ENCODE peak calls at places on chromosomes 2 and 18, in seven cellular contexts. Y, N, U, Z, Q, G and B are unnamed samples.

GRCh38 chr2:99297990-99298389 is 3.0 kb downstream of the LYG1 start:
- DNase-seq in Y (no peak), N (no peak), U (no peak), Z (no peak), Q (no peak), G (no peak), B (no peak)

GRCh38 chr2:22999951-23000350 is 385.0 kb upstream of the KLHL29 start:
- DNase-seq in Y (no peak), N (no peak), U (no peak), Z (no peak), Q (no peak), G (no peak), B (no peak)

GRCh38 chr2:22055784-22056620 is 932.2 kb downstream of the TDRD15 start:
- DNase-seq in Y (no peak), N (peak), U (no peak), Z (no peak), Q (no peak), G (no peak), B (no peak)

GRCh38 chr2:109440507-109441156 is 173.1 kb downstream of the SEPTIN10 start:
- DNase-seq in Y (no peak), N (no peak), U (no peak), Z (no peak), Q (no peak), G (no peak), B (no peak)

GRCh38 chr2:22850310-22850709 is 534.7 kb upstream of the KLHL29 start:
- DNase-seq in Y (no peak), N (no peak), U (no peak), Z (no peak), Q (no peak), G (no peak), B (no peak)

GRCh38 chr2:166764216-166764615 is 124.1 kb upstream of the XIRP2 start:
- DNase-seq in Y (no peak), N (no peak), U (no peak), Z (no peak), Q (no peak), G (no peak), B (no peak)

GRCh38 chr2:192333642-192334041 is 138.9 kb upstream of the TMEFF2 start:
- DNase-seq in Y (no peak), N (no peak), U (no peak), Z (no peak), Q (no peak), G (no peak), B (no peak)

GRCh38 chr2:45932278-45932975 is 281.0 kb downstream of the PRKCE start:
- DNase-seq in Y (no peak), N (no peak), U (no peak), Z (no peak), Q (no peak), G (no peak), B (no peak)

GRCh38 chr2:196066794-196067382 is 1.7 kb downstream of the DNAH7 start:
- DNase-seq in Y (peak), N (no peak), U (no peak), Z (peak), Q (peak), G (no peak), B (peak)

GRCh38 chr2:72144412-72144745 is 3.3 kb downstream of the CYP26B1 start:
- DNase-seq in Y (no peak), N (no peak), U (no peak), Z (no peak), Q (no peak), G (no peak), B (no peak)

GRCh38 chr2:42298132-42298531 is 62.9 kb downstream of the COX7A2L start:
- DNase-seq in Y (no peak), N (no peak), U (no peak), Z (no peak), Q (no peak), G (no peak), B (no peak)

GRCh38 chr2:166960702-166961101 is 72.4 kb downstream of the XIRP2 start:
- DNase-seq in Y (no peak), N (no peak), U (no peak), Z (no peak), Q (no peak), G (no peak), B (no peak)

GRCh38 chr2:205375453-205375852 is 306.8 kb upstream of the NRP2 start:
- DNase-seq in Y (no peak), N (no peak), U (no peak), Z (no peak), Q (no peak), G (no peak), B (no peak)

GRCh38 chr18:49017813-49018552 is 67.2 kb upstream of the SMAD7 start:
- DNase-seq in Y (no peak), N (no peak), U (peak), Z (no peak), Q (peak), G (no peak), B (no peak)

GRCh38 chr2:196174424-196174823 is 3.0 kb upstream of the STK17B start:
- DNase-seq in Y (no peak), N (no peak), U (peak), Z (no peak), Q (no peak), G (no peak), B (no peak)

GRCh38 chr2:206565666-206566065 is 76.6 kb upstream of the FAM237A start:
- DNase-seq in Y (no peak), N (no peak), U (no peak), Z (no peak), Q (no peak), G (no peak), B (no peak)

GRCh38 chr2:189874571-189875320 is 90.5 kb downstream of the PMS1 start:
- DNase-seq in Y (no peak), N (no peak), U (no peak), Z (no peak), Q (no peak), G (no peak), B (no peak)

GRCh38 chr2:169860149-169860548 is 32.9 kb downstream of the UBR3 start:
- DNase-seq in Y (peak), N (no peak), U (no peak), Z (no peak), Q (no peak), G (no peak), B (no peak)

GRCh38 chr18:58314284-58314683 is 270.3 kb downstream of the NEDD4L start:
- DNase-seq in Y (peak), N (peak), U (no peak), Z (peak), Q (no peak), G (no peak), B (no peak)

GRCh38 chr2:238114331-238114841 is 14.2 kb downstream of the ESPNL start:
- DNase-seq in Y (peak), N (no peak), U (no peak), Z (no peak), Q (no peak), G (no peak), B (no peak)

GRCh38 chr2:23620841-23621341 is 235.9 kb downstream of the KLHL29 start:
- DNase-seq in Y (no peak), N (no peak), U (no peak), Z (no peak), Q (peak), G (no peak), B (no peak)

GRCh38 chr2:204691911-204692510 is 146.7 kb downstream of the PARD3B start:
- DNase-seq in Y (peak), N (peak), U (no peak), Z (peak), Q (peak), G (no peak), B (peak)

DNA sequence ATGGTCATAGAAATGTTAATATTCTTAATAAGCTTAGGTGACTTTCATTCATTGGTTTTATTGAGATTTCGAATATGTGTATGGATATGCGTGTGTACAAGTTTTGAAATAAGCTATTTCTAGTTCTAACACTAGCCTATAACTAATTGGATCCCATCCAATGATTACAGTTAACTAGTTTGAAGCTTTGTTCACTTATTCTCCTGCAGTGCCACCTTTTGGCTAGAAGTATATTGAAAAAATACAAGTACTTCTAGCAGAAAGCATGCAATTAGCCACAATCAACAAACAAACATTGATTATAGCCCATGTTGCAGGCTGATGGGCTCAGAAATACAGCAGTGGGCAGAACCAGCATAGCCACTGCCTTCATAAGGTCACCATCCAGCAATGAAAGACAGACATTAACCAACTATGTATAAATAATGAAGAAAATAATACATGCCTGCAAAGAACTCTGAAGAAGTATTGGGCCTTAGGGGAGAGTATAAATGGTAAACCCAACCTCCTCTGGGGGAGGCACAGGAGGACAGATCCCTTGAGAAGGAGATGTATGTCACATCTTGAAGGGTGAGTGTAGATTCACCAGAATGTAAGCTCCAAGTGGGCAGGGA is 5.1 kb upstream of the PIEZO2 start:
- DNase-seq in Y (peak), N (peak), U (no peak), Z (peak), Q (no peak), G (peak), B (peak)
- TF ChIP-seq JUND in Y (no peak), N (no peak), U (no peak), Z (no peak), Q (no peak), G (no peak), B (no peak)

DNA sequence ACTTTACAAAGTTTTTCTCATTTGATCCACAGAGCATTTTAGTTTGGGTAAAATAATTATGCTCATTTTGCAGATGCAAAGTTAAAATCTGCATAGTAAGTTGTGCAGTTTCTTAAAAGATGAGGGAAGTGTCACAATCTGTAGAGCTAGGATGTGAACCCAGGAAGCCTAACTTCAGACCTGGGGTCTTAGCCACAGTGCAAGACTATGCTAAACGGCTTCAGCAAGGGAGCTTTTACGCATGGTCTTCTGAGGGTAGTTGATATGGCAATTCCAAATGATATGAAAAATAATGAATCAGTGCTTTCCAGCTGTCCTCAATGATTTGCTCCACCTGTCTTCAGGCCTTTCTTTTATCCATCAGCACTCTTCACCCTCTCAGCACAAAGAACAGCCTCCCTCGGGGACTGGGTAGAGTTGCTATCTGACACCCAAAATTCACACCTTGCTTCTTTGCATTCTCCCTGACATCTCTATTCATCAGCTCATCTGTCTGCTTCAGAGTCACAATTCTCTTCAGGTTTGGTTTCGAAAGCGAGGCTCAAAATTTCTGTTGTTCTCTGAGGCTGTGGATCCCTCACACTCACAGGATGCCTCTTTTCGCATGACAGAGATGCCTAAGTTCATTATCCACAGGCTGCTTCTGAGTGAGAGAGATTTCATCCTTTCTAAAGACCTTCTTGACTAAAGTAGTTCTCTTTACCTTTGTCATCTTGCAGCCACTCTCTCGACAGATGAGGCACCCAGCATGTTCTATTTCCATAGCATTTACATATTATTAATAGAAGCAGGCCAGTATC is 302.4 kb downstream of the NRXN1 start:
- DNase-seq in Y (no peak), N (no peak), U (no peak), Z (no peak), Q (no peak), G (no peak), B (no peak)
- TF ChIP-seq JUND in Y (no peak), N (no peak), U (no peak), Z (no peak), Q (no peak), G (no peak), B (no peak)

GRCh38 chr2:70779911-70780580 is 10.4 kb downstream of the FIGLA start:
- DNase-seq in Y (no peak), N (no peak), U (no peak), Z (no peak), Q (no peak), G (no peak), B (no peak)

GRCh38 chr2:70784320-70784719 is 6.1 kb downstream of the FIGLA start:
- DNase-seq in Y (no peak), N (no peak), U (no peak), Z (no peak), Q (no peak), G (no peak), B (no peak)

GRCh38 chr2:70789304-70790078 is 952 bp downstream of the FIGLA start:
- DNase-seq in Y (peak), N (peak), U (peak), Z (peak), Q (peak), G (no peak), B (peak)

GRCh38 chr2:70790079-70790963 is at the start of gene FIGLA:
- DNase-seq in Y (no peak), N (no peak), U (peak), Z (no peak), Q (peak), G (no peak), B (no peak)

GRCh38 chr2:70785137-70785911 is 5.1 kb downstream of the FIGLA start:
- DNase-seq in Y (peak), N (peak), U (no peak), Z (peak), Q (peak), G (no peak), B (peak)
- TF ChIP-seq JUND in Y (peak), N (no peak), U (no peak), Z (no peak), Q (no peak), G (no peak), B (no peak)

GRCh38 chr2:12287220-12287751 is 429.4 kb upstream of the TRIB2 start:
- DNase-seq in Y (peak), N (no peak), U (no peak), Z (no peak), Q (no peak), G (no peak), B (no peak)
- TF ChIP-seq JUND in Y (peak), N (no peak), U (no peak), Z (no peak), Q (peak), G (no peak), B (no peak)